ENCODE peak calls at places on chromosomes 7 and 10, in eight cellular contexts. E is effector memory CD4-positive, alpha-beta T cell; H is HCT116; L is cardiac muscle cell; C is CD8-positive, alpha-beta memory T cell; G is GM23338; K is fibroblast of lung; B is aorta. V is an unnamed sample.

GRCh38 chr10:209357-209756 is 74.1 kb downstream of the ZMYND11 start:
- DNase-seq in E (no peak), H (peak; percentile 7), L (no peak), C (no peak), G (peak; percentile 41), K (peak; percentile 9), B (no peak), V (no peak)

GRCh38 chr7:20998309-20998708 is 211.6 kb upstream of the SP8 start:
- DNase-seq in E (no peak), H (peak; percentile 38), L (no peak), C (no peak), G (no peak), K (no peak), B (no peak), V (no peak)

GRCh38 chr7:11436317-11436716 is 395.7 kb downstream of the THSD7A start:
- DNase-seq in E (no peak), H (no peak), L (no peak), C (no peak), G (no peak), K (peak; percentile 56), B (no peak), V (no peak)

GRCh38 chr7:99407849-99408346 is 499 bp downstream of the PDAP1 start:
- DNase-seq in E (peak; percentile 24), H (no peak), L (peak; percentile 40), C (peak; percentile 30), G (peak; percentile 41), K (peak; percentile 86), B (peak; percentile 86), V (peak; percentile 75)

GRCh38 chr7:12865593-12865992 is 178.2 kb downstream of the ARL4A start:
- DNase-seq in E (no peak), H (no peak), L (no peak), C (no peak), G (no peak), K (no peak), B (no peak), V (no peak)

GRCh38 chr7:43653466-43653865 is 70.6 kb downstream of the STK17A start:
- DNase-seq in E (no peak), H (no peak), L (no peak), C (no peak), G (no peak), K (peak; percentile 80), B (no peak), V (no peak)

GRCh38 chr7:27917119-27917518 is 177.2 kb downstream of the TAX1BP1 start:
- DNase-seq in E (no peak), H (no peak), L (no peak), C (no peak), G (no peak), K (no peak), B (no peak), V (no peak)

GRCh38 chr10:84328303-84329093 is at the start of gene CCSER2:
- DNase-seq in E (peak; percentile 81), H (peak; percentile 88), L (peak; percentile 98), C (peak; percentile 93), G (peak; percentile 97), K (peak; percentile 93), B (peak; percentile 99), V (peak; percentile 96)

GRCh38 chr10:63458177-63458576 is 7.6 kb downstream of the JMJD1C start:
- DNase-seq in E (no peak), H (no peak), L (no peak), C (no peak), G (no peak), K (no peak), B (no peak), V (no peak)

GRCh38 chr10:124044143-124044862 is 49.1 kb downstream of the CHST15 start:
- DNase-seq in E (no peak), H (no peak), L (no peak), C (no peak), G (no peak), K (no peak), B (no peak), V (no peak)

GRCh38 chr7:4862156-4862555 is 326 bp upstream of the PAPOLB start:
- DNase-seq in E (no peak), H (no peak), L (no peak), C (no peak), G (no peak), K (no peak), B (no peak), V (no peak)

GRCh38 chr7:131619336-131620305 is 63.2 kb upstream of the PODXL start:
- DNase-seq in E (no peak), H (no peak), L (no peak), C (no peak), G (no peak), K (no peak), B (no peak), V (no peak)

GRCh38 chr10:59323831-59324401 is 38.4 kb downstream of the FAM13C start:
- DNase-seq in E (no peak), H (no peak), L (no peak), C (no peak), G (no peak), K (no peak), B (no peak), V (no peak)

GRCh38 chr10:35079763-35080162 is 10.4 kb downstream of the CUL2 start:
- DNase-seq in E (no peak), H (peak; percentile 15), L (no peak), C (no peak), G (no peak), K (peak; percentile 83), B (no peak), V (no peak)

GRCh38 chr10:3048114-3049019 is 19.0 kb upstream of the PFKP start:
- DNase-seq in E (no peak), H (no peak), L (peak; percentile 87), C (no peak), G (no peak), K (peak; percentile 61), B (peak; percentile 67), V (no peak)

GRCh38 chr7:85065888-85066485 is 120.9 kb downstream of the SEMA3D start:
- DNase-seq in E (no peak), H (no peak), L (no peak), C (no peak), G (no peak), K (peak; percentile 76), B (no peak), V (no peak)

GRCh38 chr7:23698822-23699221 is 11.2 kb upstream of the STK31 start:
- DNase-seq in E (no peak), H (no peak), L (no peak), C (no peak), G (no peak), K (no peak), B (no peak), V (no peak)

GRCh38 chr7:115094163-115094562 is 172.3 kb downstream of the MDFIC start:
- DNase-seq in E (no peak), H (no peak), L (no peak), C (no peak), G (no peak), K (no peak), B (no peak), V (no peak)

GRCh38 chr7:151018421-151019129 is 5.7 kb downstream of the ATG9B start:
- DNase-seq in E (no peak), H (no peak), L (peak; percentile 39), C (peak; percentile 26), G (peak; percentile 65), K (peak; percentile 38), B (no peak), V (no peak)

GRCh38 chr10:63478564-63478963 is 12.8 kb upstream of the JMJD1C start:
- DNase-seq in E (no peak), H (no peak), L (peak; percentile 59), C (no peak), G (peak; percentile 82), K (no peak), B (no peak), V (no peak)

DNA sequence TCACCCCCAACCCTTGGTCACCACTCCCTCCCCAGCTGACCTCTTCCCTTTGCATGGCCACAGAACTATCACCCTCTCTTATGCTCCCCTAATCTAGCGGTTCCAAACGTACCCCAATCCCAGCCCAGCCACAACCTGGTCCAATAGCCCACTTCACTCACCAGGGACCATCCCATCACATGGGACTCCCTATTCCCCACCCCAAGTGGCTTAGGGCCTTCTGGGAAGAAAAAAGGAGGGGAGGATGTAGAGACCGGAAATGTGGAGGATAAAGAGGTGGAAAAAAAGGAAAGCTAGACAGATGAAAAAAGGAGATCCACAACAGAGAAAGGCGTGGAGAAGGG is 30.3 kb upstream of the PAX2 start:
- DNase-seq in E (no peak), H (no peak), L (no peak), C (no peak), G (peak; percentile 24), K (no peak), B (no peak), V (no peak)
- H3K27ac ChIP-seq in E (no peak overlapping the region), H (no peak overlapping the region), L (no peak overlapping the region), C (no peak overlapping the region), G (no peak overlapping the region), K (no peak overlapping the region), B (no peak overlapping the region), V (no peak overlapping the region)

GRCh38 chr10:6211341-6212265 is 8.9 kb downstream of the PFKFB3 start:
- DNase-seq in E (no peak), H (no peak), L (peak; percentile 54), C (no peak), G (peak; percentile 32), K (peak; percentile 65), B (peak; percentile 76), V (peak; percentile 87)
- H3K27ac ChIP-seq in E (no peak overlapping the region), H (no peak overlapping the region), L (peak overlapping the region; percentile 96), C (no peak overlapping the region), G (no peak overlapping the region), K (peak overlapping the region; percentile 56), B (peak overlapping the region; percentile 50), V (peak overlapping the region; percentile 76)

DNA sequence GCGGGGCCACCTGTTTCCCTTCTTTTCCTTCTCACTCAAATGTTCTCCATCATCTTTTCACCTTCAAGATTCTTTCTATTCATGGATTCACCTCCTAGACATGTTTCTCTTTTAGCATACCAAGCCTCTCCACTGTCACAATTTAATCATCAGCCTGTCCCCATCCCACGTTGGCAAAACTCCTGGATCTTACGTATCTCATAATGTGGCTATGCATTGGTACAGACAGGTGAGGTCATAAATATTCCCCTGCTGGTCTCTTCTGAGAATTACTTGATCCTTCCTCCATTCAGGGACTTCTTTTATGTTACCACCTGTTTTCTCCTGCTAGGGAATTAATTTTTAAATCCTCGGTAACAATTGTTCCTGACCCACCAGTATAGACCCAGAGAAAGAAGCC is 262.6 kb upstream of the NEBL start:
- DNase-seq in E (no peak), H (no peak), L (no peak), C (no peak), G (no peak), K (no peak), B (no peak), V (no peak)
- H3K27ac ChIP-seq in E (no peak overlapping the region), H (no peak overlapping the region), L (no peak overlapping the region), C (no peak overlapping the region), G (no peak overlapping the region), K (no peak overlapping the region), B (no peak overlapping the region), V (no peak overlapping the region)

GRCh38 chr10:98273454-98273850 is 5.5 kb upstream of the LOXL4 start:
- DNase-seq in E (no peak), H (no peak), L (no peak), C (no peak), G (no peak), K (no peak), B (no peak), V (no peak)
- H3K27ac ChIP-seq in E (no peak overlapping the region), H (no peak overlapping the region), L (no peak overlapping the region), C (no peak overlapping the region), G (no peak overlapping the region), K (no peak overlapping the region), B (no peak overlapping the region), V (no peak overlapping the region)